ENCODE peak calls at places on chromosomes 16 and 17, in four cellular contexts. G, X, Q and Y are unnamed samples.

GRCh38 chr17:70569131-70569530 is 399.8 kb downstream of the KCNJ2 start:
- DNase-seq in G (no peak), X (no peak), Q (no peak), Y (peak)

GRCh38 chr16:67516296-67517177 is 12.1 kb upstream of the RIPOR1 start:
- DNase-seq in G (peak), X (no peak), Q (no peak), Y (peak)

GRCh38 chr17:63622571-63623390 is 564 bp downstream of the MAP3K3 start:
- DNase-seq in G (peak), X (peak), Q (peak), Y (peak)

GRCh38 chr16:3458852-3459361 is 15.4 kb downstream of the NAA60 start:
- DNase-seq in G (peak), X (no peak), Q (no peak), Y (no peak)

GRCh38 chr17:7835818-7836595 is 2.0 kb downstream of the KDM6B start:
- DNase-seq in G (peak), X (no peak), Q (peak), Y (peak)

GRCh38 chr17:82374626-82375331 is 3.2 kb downstream of the UTS2R start:
- DNase-seq in G (no peak), X (no peak), Q (no peak), Y (no peak)

GRCh38 chr16:83494459-83494858 is 313.3 kb upstream of the HSBP1 start:
- DNase-seq in G (no peak), X (no peak), Q (no peak), Y (no peak)

GRCh38 chr17:45873728-45874127 is 20.6 kb upstream of the MAPT start:
- DNase-seq in G (no peak), X (no peak), Q (no peak), Y (no peak)

GRCh38 chr17:7177954-7178477 is 1.2 kb downstream of the ASGR1 start:
- DNase-seq in G (no peak), X (no peak), Q (no peak), Y (peak)

GRCh38 chr17:32341141-32341856 is 674 bp downstream of the C17orf75 start:
- DNase-seq in G (no peak), X (peak), Q (peak), Y (peak)

GRCh38 chr17:16352303-16352837 is 899 bp downstream of the CENPV start:
- DNase-seq in G (peak), X (peak), Q (peak), Y (peak)

GRCh38 chr16:84603115-84603816 is 14.6 kb downstream of the COTL1 start:
- DNase-seq in G (peak), X (no peak), Q (no peak), Y (peak)

GRCh38 chr17:75047398-75048098 is 523 bp downstream of the KCTD2 start:
- DNase-seq in G (peak), X (peak), Q (peak), Y (peak)

GRCh38 chr16:53465606-53466290 is 31.5 kb downstream of the RBL2 start:
- DNase-seq in G (peak), X (no peak), Q (no peak), Y (peak)

GRCh38 chr17:49567104-49567521 is 8.6 kb upstream of the NXPH3 start:
- DNase-seq in G (no peak), X (no peak), Q (no peak), Y (no peak)

GRCh38 chr17:62876664-62877411 is 68.7 kb upstream of the MARCHF10 start:
- DNase-seq in G (peak), X (no peak), Q (no peak), Y (peak)

GRCh38 chr16:4591706-4592470 is 22.8 kb downstream of the UBALD1 start:
- DNase-seq in G (no peak), X (no peak), Q (no peak), Y (no peak)

GRCh38 chr17:77018504-77018903 is 122.3 kb upstream of the SEC14L1 start:
- DNase-seq in G (no peak), X (no peak), Q (no peak), Y (no peak)

GRCh38 chr17:27778193-27778592 is 22.1 kb downstream of the NOS2 start:
- DNase-seq in G (peak), X (no peak), Q (no peak), Y (peak)

GRCh38 chr16:19393226-19394074 is 24.2 kb upstream of the TMC5 start:
- DNase-seq in G (no peak), X (no peak), Q (peak), Y (peak)

GRCh38 chr17:29549169-29549935 is 17.5 kb downstream of the ABHD15 start:
- DNase-seq in G (no peak), X (peak), Q (no peak), Y (peak)

GRCh38 chr17:61157246-61157887 is 242.3 kb upstream of the TBX2 start:
- DNase-seq in G (peak), X (no peak), Q (peak), Y (peak)

GRCh38 chr16:65965632-65966031 is 400.9 kb upstream of the CDH5 start:
- DNase-seq in G (no peak), X (no peak), Q (no peak), Y (no peak)

GRCh38 chr17:31320791-31321190 is 631 bp downstream of the EVI2A start:
- DNase-seq in G (no peak), X (no peak), Q (no peak), Y (no peak)

GRCh38 chr17:67528751-67529436 is 151.8 kb downstream of the PITPNC1 start:
- DNase-seq in G (peak), X (no peak), Q (peak), Y (peak)

GRCh38 chr16:6081320-6081976 is 983.9 kb upstream of the EEF2KMT start:
- DNase-seq in G (peak), X (peak), Q (peak), Y (peak)

GRCh38 chr17:42112552-42113176 is at the start of gene DHX58:
- DNase-seq in G (peak), X (peak), Q (peak), Y (peak)

GRCh38 chr17:38336838-38337237 is 6.9 kb downstream of the GPR179 start:
- DNase-seq in G (no peak), X (no peak), Q (no peak), Y (no peak)

GRCh38 chr16:73196670-73197069 is 148.7 kb upstream of the ZFHX3 start:
- DNase-seq in G (peak), X (peak), Q (peak), Y (peak)

GRCh38 chr16:81107506-81107905 is 11.3 kb upstream of the GCSH start:
- DNase-seq in G (no peak), X (no peak), Q (no peak), Y (no peak)

GRCh38 chr17:44417553-44417952 is 28.1 kb upstream of the ITGA2B start:
- DNase-seq in G (peak), X (peak), Q (no peak), Y (peak)

GRCh38 chr16:4415538-4416199 is 727 bp downstream of the CORO7 start:
- DNase-seq in G (peak), X (peak), Q (peak), Y (peak)

GRCh38 chr16:87219287-87219909 is 97.8 kb downstream of the C16orf95 start:
- DNase-seq in G (no peak), X (no peak), Q (no peak), Y (no peak)